ENCODE peak calls at places on chromosomes 7 and 10, in six cellular contexts. I is RWPE2, M is NCI-H460, T is NCI-H2081, A is H4, V is H1. E is an unnamed sample.

GRCh38 chr10:6083523-6084475 is 5.0 kb upstream of the RBM17 start:
- DNase-seq in I (no peak), M (no peak), T (no peak), A (no peak), V (no peak), E (no peak)

GRCh38 chr7:41567350-41568114 is 135.4 kb downstream of the INHBA start:
- DNase-seq in I (no peak), M (no peak), T (no peak), A (no peak), V (no peak), E (no peak)

GRCh38 chr10:46558411-46559185 is 2.1 kb upstream of the GPRIN2 start:
- DNase-seq in I (peak; percentile 79), M (no peak), T (no peak), A (no peak), V (no peak), E (peak; percentile 48)

GRCh38 chr10:69202332-69202731 is 17.8 kb upstream of the HKDC1 start:
- DNase-seq in I (no peak), M (peak; percentile 72), T (no peak), A (no peak), V (no peak), E (no peak)

GRCh38 chr10:32981760-32982159 is 23.7 kb upstream of the ITGB1 start:
- DNase-seq in I (no peak), M (no peak), T (no peak), A (peak; percentile 65), V (no peak), E (no peak)

GRCh38 chr10:132615346-132616169 is 78.0 kb downstream of the INPP5A start:
- DNase-seq in I (peak; percentile 47), M (no peak), T (no peak), A (no peak), V (no peak), E (no peak)

GRCh38 chr10:50932113-50932512 is 46.7 kb upstream of the A1CF start:
- DNase-seq in I (no peak), M (no peak), T (no peak), A (no peak), V (no peak), E (no peak)

GRCh38 chr7:84102213-84102612 is 92.4 kb downstream of the SEMA3A start:
- DNase-seq in I (no peak), M (no peak), T (no peak), A (no peak), V (no peak), E (no peak)

GRCh38 chr7:142457146-142457703 is 199.4 kb upstream of the PRSS58 start:
- DNase-seq in I (no peak), M (no peak), T (no peak), A (no peak), V (no peak), E (no peak)

GRCh38 chr7:127632276-127632910 is 14.5 kb upstream of the PAX4 start:
- DNase-seq in I (no peak), M (no peak), T (no peak), A (no peak), V (no peak), E (no peak)